ENCODE peak calls at places on chromosomes 4 and X, in five cellular contexts. M is left cardiac atrium; Y is prostate gland; U is stimulated activated naive CD4-positive, alpha-beta T cell; X is mammary epithelial cell. D is an unnamed sample.

GRCh38 chr4:84503495-84504437 is 4.7 kb upstream of the NKX6-1 start:
- DNase-seq in Y (peak), U (no peak), X (peak), M (no peak), D (peak)

GRCh38 chr4:179097741-179098140 is 1655.5 kb upstream of the AGA start:
- DNase-seq in X (no peak), M (no peak), Y (no peak), U (no peak), D (no peak)

GRCh38 chr4:10106421-10107039 is 10.1 kb downstream of the WDR1 start:
- DNase-seq in U (peak), X (peak), M (peak), Y (peak), D (peak)

GRCh38 chr4:7547368-7548040 is 112.8 kb upstream of the PSAPL1 start:
- DNase-seq in U (no peak), X (peak), M (no peak), Y (peak), D (no peak)

GRCh38 chr4:148053298-148054003 is 321.6 kb downstream of the ARHGAP10 start:
- DNase-seq in Y (no peak), U (no peak), M (peak), X (no peak), D (no peak)

GRCh38 chrX:125132274-125132673 is 187.4 kb upstream of the TEX13C start:
- DNase-seq in Y (no peak), U (no peak), M (no peak), X (peak), D (no peak)

GRCh38 chrX:45714864-45715263 is 514.2 kb upstream of the DIPK2B start:
- DNase-seq in M (no peak), U (no peak), Y (no peak), X (peak), D (peak)

GRCh38 chr4:150384249-150384648 is 197.7 kb upstream of the MAB21L2 start:
- DNase-seq in M (no peak), X (no peak), Y (no peak), U (no peak), D (no peak)

D was measured in trophoblast cell.